ENCODE peak calls at places on chromosomes 4 and X, in nine cellular contexts. One of them, this sample, is unnamed.

GRCh38 chr4:181952478-181952877 is 290.7 kb upstream of the TENM3 start:
- DNase-seq in left ventricle myocardium inferior: no peak
- DNase-seq in GM12864: no peak
- DNase-seq in esophagus squamous epithelium: no peak
- DNase-seq in A549: peak; percentile 4
- DNase-seq in ascending aorta: no peak
- DNase-seq in stomach: no peak
- DNase-seq in colonic mucosa: peak; percentile 23
- DNase-seq in RWPE2: no peak
- DNase-seq in this sample: no peak

GRCh38 chr4:122914938-122915337 is 7.5 kb downstream of the NUDT6 start:
- DNase-seq in colonic mucosa: no peak
- DNase-seq in stomach: no peak
- DNase-seq in GM12864: no peak
- DNase-seq in A549: no peak
- DNase-seq in RWPE2: no peak
- DNase-seq in left ventricle myocardium inferior: no peak
- DNase-seq in esophagus squamous epithelium: no peak
- DNase-seq in ascending aorta: no peak
- DNase-seq in this sample: no peak

GRCh38 chr4:102878901-102879300 is 10.1 kb downstream of the CISD2 start:
- DNase-seq in A549: no peak
- DNase-seq in stomach: no peak
- DNase-seq in GM12864: no peak
- DNase-seq in ascending aorta: no peak
- DNase-seq in esophagus squamous epithelium: no peak
- DNase-seq in RWPE2: no peak
- DNase-seq in left ventricle myocardium inferior: no peak
- DNase-seq in colonic mucosa: no peak
- DNase-seq in this sample: no peak

GRCh38 chr4:13944095-13944501 is 316.6 kb upstream of the BOD1L1 start:
- DNase-seq in ascending aorta: no peak
- DNase-seq in GM12864: no peak
- DNase-seq in left ventricle myocardium inferior: peak; percentile 70
- DNase-seq in stomach: no peak
- DNase-seq in colonic mucosa: no peak
- DNase-seq in RWPE2: peak; percentile 88
- DNase-seq in esophagus squamous epithelium: no peak
- DNase-seq in A549: no peak
- DNase-seq in this sample: no peak

GRCh38 chr4:53315300-53315699 is 50.6 kb downstream of the SCFD2 start:
- DNase-seq in ascending aorta: no peak
- DNase-seq in esophagus squamous epithelium: no peak
- DNase-seq in A549: no peak
- DNase-seq in colonic mucosa: no peak
- DNase-seq in stomach: no peak
- DNase-seq in left ventricle myocardium inferior: no peak
- DNase-seq in RWPE2: no peak
- DNase-seq in GM12864: no peak
- DNase-seq in this sample: no peak

GRCh38 chr4:118921736-118922135 is 33.1 kb downstream of the SYNPO2 start:
- DNase-seq in esophagus squamous epithelium: no peak
- DNase-seq in colonic mucosa: no peak
- DNase-seq in stomach: no peak
- DNase-seq in ascending aorta: no peak
- DNase-seq in GM12864: no peak
- DNase-seq in left ventricle myocardium inferior: no peak
- DNase-seq in RWPE2: no peak
- DNase-seq in A549: no peak
- DNase-seq in this sample: no peak

GRCh38 chr4:151599876-151600275 is 160.9 kb downstream of the GATB start:
- DNase-seq in left ventricle myocardium inferior: no peak
- DNase-seq in A549: no peak
- DNase-seq in GM12864: no peak
- DNase-seq in esophagus squamous epithelium: no peak
- DNase-seq in RWPE2: no peak
- DNase-seq in ascending aorta: no peak
- DNase-seq in stomach: no peak
- DNase-seq in colonic mucosa: no peak
- DNase-seq in this sample: no peak

GRCh38 chrX:31209005-31209612 is 137.3 kb upstream of the FTHL17 start:
- DNase-seq in stomach: no peak
- DNase-seq in left ventricle myocardium inferior: no peak
- DNase-seq in esophagus squamous epithelium: no peak
- DNase-seq in A549: no peak
- DNase-seq in colonic mucosa: no peak
- DNase-seq in ascending aorta: no peak
- DNase-seq in GM12864: no peak
- DNase-seq in RWPE2: no peak
- DNase-seq in this sample: no peak

GRCh38 chr4:9833421-9833820 is 52.0 kb downstream of the DRD5 start:
- DNase-seq in left ventricle myocardium inferior: no peak
- DNase-seq in colonic mucosa: no peak
- DNase-seq in ascending aorta: no peak
- DNase-seq in A549: no peak
- DNase-seq in RWPE2: no peak
- DNase-seq in esophagus squamous epithelium: no peak
- DNase-seq in stomach: no peak
- DNase-seq in GM12864: no peak
- DNase-seq in this sample: no peak

GRCh38 chr4:37682701-37683401 is 3.3 kb downstream of the RELL1 start:
- DNase-seq in GM12864: peak; percentile 38
- DNase-seq in esophagus squamous epithelium: no peak
- DNase-seq in stomach: no peak
- DNase-seq in RWPE2: no peak
- DNase-seq in colonic mucosa: no peak
- DNase-seq in A549: peak; percentile 13
- DNase-seq in left ventricle myocardium inferior: no peak
- DNase-seq in ascending aorta: no peak
- DNase-seq in this sample: no peak

GRCh38 chrX:40748977-40749376 is 13.6 kb upstream of the MED14 start:
- DNase-seq in left ventricle myocardium inferior: no peak
- DNase-seq in ascending aorta: no peak
- DNase-seq in stomach: no peak
- DNase-seq in A549: no peak
- DNase-seq in RWPE2: no peak
- DNase-seq in colonic mucosa: no peak
- DNase-seq in GM12864: no peak
- DNase-seq in esophagus squamous epithelium: no peak
- DNase-seq in this sample: no peak

GRCh38 chr4:121824171-121824527 is 466 bp upstream of the CCNA2 start:
- DNase-seq in left ventricle myocardium inferior: no peak
- DNase-seq in ascending aorta: no peak
- DNase-seq in GM12864: no peak
- DNase-seq in RWPE2: no peak
- DNase-seq in colonic mucosa: no peak
- DNase-seq in esophagus squamous epithelium: no peak
- DNase-seq in A549: no peak
- DNase-seq in stomach: no peak
- DNase-seq in this sample: no peak

GRCh38 chr4:121824950-121825349 is 1.3 kb upstream of the CCNA2 start:
- DNase-seq in esophagus squamous epithelium: no peak
- DNase-seq in colonic mucosa: no peak
- DNase-seq in stomach: no peak
- DNase-seq in A549: no peak
- DNase-seq in left ventricle myocardium inferior: no peak
- DNase-seq in GM12864: no peak
- DNase-seq in RWPE2: no peak
- DNase-seq in ascending aorta: no peak
- DNase-seq in this sample: no peak

GRCh38 chr4:121822047-121822446 is 1.6 kb downstream of the CCNA2 start:
- DNase-seq in colonic mucosa: no peak
- DNase-seq in A549: no peak
- DNase-seq in ascending aorta: no peak
- DNase-seq in left ventricle myocardium inferior: no peak
- DNase-seq in stomach: no peak
- DNase-seq in esophagus squamous epithelium: no peak
- DNase-seq in RWPE2: no peak
- DNase-seq in GM12864: no peak
- DNase-seq in this sample: no peak

GRCh38 chr4:121823505-121824170 is at the start of gene CCNA2:
- DNase-seq in A549: peak; percentile 82
- DNase-seq in esophagus squamous epithelium: peak; percentile 80
- DNase-seq in GM12864: peak; percentile 94
- DNase-seq in ascending aorta: peak; percentile 99
- DNase-seq in stomach: peak; percentile 97
- DNase-seq in left ventricle myocardium inferior: peak; percentile 96
- DNase-seq in colonic mucosa: peak; percentile 98
- DNase-seq in RWPE2: peak; percentile 97
- DNase-seq in this sample: peak; percentile 95

DNA sequence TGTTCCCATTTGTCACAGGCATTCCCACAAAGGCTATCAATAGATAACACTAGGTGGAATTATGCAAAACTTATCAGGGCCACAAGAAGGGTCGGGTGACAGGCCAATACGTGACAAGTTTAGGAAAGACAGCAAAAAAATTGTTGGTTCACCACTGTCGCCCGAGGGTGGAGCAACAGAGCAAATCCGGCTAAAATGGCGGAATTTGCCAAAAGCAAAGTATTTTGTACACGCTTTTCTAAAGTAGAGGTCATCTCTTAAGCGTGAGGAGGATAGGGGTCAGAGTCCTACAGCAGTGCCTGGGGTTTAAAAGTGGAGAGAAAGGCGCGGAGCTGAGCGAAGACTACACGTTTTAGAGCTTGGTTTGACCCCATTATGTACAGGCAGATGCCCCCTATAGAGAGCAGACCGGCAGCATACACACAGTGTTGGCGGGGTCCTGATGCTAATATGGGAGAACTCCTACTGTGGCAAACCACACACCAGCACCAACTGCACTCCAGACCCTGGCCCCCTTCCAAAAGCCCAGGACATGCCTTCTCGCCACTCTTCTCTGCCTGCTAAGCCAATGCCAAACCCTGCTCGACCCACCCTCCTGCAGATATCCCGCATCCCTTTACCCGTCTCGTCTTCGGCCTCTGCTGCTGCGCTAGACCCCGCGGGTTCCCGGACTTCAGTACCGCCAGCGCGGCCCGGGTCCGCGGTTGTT is 733 bp downstream of the CCNA2 start:
- DNase-seq in ascending aorta: no peak
- DNase-seq in GM12864: no peak
- DNase-seq in RWPE2: peak; percentile 45
- DNase-seq in esophagus squamous epithelium: no peak
- DNase-seq in stomach: peak; percentile 25
- DNase-seq in left ventricle myocardium inferior: no peak
- DNase-seq in colonic mucosa: peak; percentile 43
- DNase-seq in A549: peak; percentile 23
- DNase-seq in this sample: no peak
- TF ChIP-seq CTCF in ascending aorta: no peak
- TF ChIP-seq CTCF in GM12864: peak; percentile 39
- TF ChIP-seq CTCF in RWPE2: peak; percentile 32
- TF ChIP-seq CTCF in esophagus squamous epithelium: no peak
- TF ChIP-seq CTCF in stomach: no peak
- TF ChIP-seq CTCF in left ventricle myocardium inferior: no peak
- TF ChIP-seq CTCF in colonic mucosa: no peak
- TF ChIP-seq CTCF in A549: no peak
- TF ChIP-seq CTCF in this sample: peak; percentile 59

DNA sequence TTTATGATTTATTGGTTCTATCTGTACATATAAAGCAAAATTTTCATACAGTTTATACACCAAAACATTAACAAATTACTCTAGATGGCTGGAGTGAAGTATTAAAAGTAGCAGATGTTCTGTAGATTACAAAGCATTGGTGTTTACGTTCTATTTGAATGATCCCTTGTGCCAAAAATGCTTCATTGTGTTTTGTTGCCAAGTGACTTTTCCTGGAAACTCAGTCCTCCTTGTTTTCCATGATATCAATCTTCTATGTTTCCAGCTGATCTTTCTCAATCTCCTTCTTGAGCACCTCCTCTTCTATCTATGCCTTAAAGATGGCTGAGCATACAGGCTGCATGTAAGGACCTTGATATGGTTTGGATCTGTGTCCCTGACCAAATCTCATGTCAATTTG is 263.6 kb upstream of the CTSO start:
- DNase-seq in A549: no peak
- DNase-seq in colonic mucosa: no peak
- DNase-seq in esophagus squamous epithelium: no peak
- DNase-seq in RWPE2: no peak
- DNase-seq in GM12864: no peak
- DNase-seq in stomach: no peak
- DNase-seq in left ventricle myocardium inferior: no peak
- DNase-seq in ascending aorta: no peak
- DNase-seq in this sample: no peak
- TF ChIP-seq CTCF in A549: no peak
- TF ChIP-seq CTCF in colonic mucosa: no peak
- TF ChIP-seq CTCF in esophagus squamous epithelium: no peak
- TF ChIP-seq CTCF in RWPE2: no peak
- TF ChIP-seq CTCF in GM12864: no peak
- TF ChIP-seq CTCF in stomach: no peak
- TF ChIP-seq CTCF in left ventricle myocardium inferior: no peak
- TF ChIP-seq CTCF in ascending aorta: no peak
- TF ChIP-seq CTCF in this sample: no peak

GRCh38 chr4:149050840-149051239 is 608.6 kb upstream of the NR3C2 start:
- DNase-seq in A549: no peak
- DNase-seq in colonic mucosa: no peak
- DNase-seq in RWPE2: no peak
- DNase-seq in GM12864: no peak
- DNase-seq in ascending aorta: no peak
- DNase-seq in left ventricle myocardium inferior: no peak
- DNase-seq in esophagus squamous epithelium: no peak
- DNase-seq in stomach: no peak
- DNase-seq in this sample: no peak
- TF ChIP-seq CTCF in A549: no peak
- TF ChIP-seq CTCF in colonic mucosa: no peak
- TF ChIP-seq CTCF in RWPE2: no peak
- TF ChIP-seq CTCF in GM12864: no peak
- TF ChIP-seq CTCF in ascending aorta: no peak
- TF ChIP-seq CTCF in left ventricle myocardium inferior: no peak
- TF ChIP-seq CTCF in esophagus squamous epithelium: no peak
- TF ChIP-seq CTCF in stomach: no peak
- TF ChIP-seq CTCF in this sample: no peak

DNA sequence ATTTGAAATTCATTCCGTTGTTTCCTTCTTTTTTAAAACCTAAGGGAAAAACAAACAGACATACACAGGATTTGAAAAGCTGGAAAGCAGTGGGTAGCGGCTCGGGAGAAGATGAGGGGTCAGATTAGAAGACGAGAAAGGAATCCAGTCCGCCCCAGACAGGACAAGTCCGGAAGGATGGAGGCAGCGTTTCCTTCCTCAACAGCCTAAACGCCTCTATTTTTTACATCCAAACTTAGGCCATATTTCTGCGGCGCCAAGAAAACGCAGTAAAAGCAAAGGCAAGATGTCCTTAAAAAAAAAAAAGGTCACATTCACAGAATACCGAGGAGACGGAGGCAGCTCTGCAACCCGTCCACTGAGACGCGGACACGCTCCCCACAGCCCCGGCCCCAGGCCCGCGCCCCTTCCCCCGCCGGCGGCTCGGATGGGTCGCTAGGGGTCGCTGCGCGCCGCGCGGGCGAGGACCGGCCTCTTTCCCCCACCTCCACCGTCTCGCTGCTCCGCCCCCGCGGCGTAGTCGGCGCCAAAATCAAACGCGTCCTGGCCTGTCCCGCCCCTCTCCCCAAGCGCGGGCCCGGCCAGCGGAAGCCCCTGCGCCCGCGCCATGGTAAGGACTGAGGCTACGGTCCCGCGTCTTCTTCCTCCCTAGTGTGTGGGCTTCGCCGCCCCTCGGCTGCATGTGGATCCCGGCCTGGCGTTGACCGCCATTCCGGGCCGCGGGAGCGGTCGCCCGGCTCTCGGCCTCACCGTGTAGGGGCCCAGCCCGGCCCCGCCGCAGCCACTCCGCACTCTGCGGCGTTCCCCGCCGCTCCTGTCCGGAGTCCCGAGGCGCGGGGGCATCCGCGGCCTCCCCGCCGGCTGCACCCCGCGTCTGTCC is at the start of gene MND1:
- DNase-seq in stomach: peak; percentile 79
- DNase-seq in left ventricle myocardium inferior: peak; percentile 82
- DNase-seq in RWPE2: peak; percentile 83
- DNase-seq in ascending aorta: peak; percentile 88
- DNase-seq in colonic mucosa: peak; percentile 90
- DNase-seq in A549: peak; percentile 66
- DNase-seq in GM12864: peak; percentile 51
- DNase-seq in esophagus squamous epithelium: peak; percentile 7
- DNase-seq in this sample: peak; percentile 94
- TF ChIP-seq CTCF in stomach: peak; percentile 99
- TF ChIP-seq CTCF in left ventricle myocardium inferior: peak; percentile 98
- TF ChIP-seq CTCF in RWPE2: peak; percentile 98
- TF ChIP-seq CTCF in ascending aorta: peak; percentile 81
- TF ChIP-seq CTCF in colonic mucosa: peak; percentile 92
- TF ChIP-seq CTCF in A549: peak; percentile 84
- TF ChIP-seq CTCF in GM12864: peak; percentile 87
- TF ChIP-seq CTCF in esophagus squamous epithelium: peak; percentile 96
- TF ChIP-seq CTCF in this sample: peak; percentile 99

This sample was measured in chondrocyte.